ENCODE peak calls at places on chromosomes 5 and 9, in six cellular contexts. E is A549, K is GM12878, M is K562, G is HepG2, T is NB4. S is an unnamed sample.

GRCh38 chr5:73966411-73966810 is 340.4 kb downstream of the ARHGEF28 start:
- DNase-seq in G (no peak), E (no peak), T (no peak), M (no peak), K (no peak), S (no peak)

GRCh38 chr5:174935854-174936474 is 211.6 kb downstream of the MSX2 start:
- DNase-seq in T (peak), E (peak), M (peak), K (no peak), G (peak), S (peak)

GRCh38 chr5:168482361-168482760 is 3.9 kb upstream of the RARS1 start:
- DNase-seq in T (no peak), E (no peak), G (no peak), K (no peak), M (no peak), S (no peak)

GRCh38 chr5:69238760-69239251 is 4.1 kb downstream of the CDK7 start:
- DNase-seq in G (no peak), T (no peak), K (no peak), M (no peak), E (peak), S (peak)

GRCh38 chr9:124618476-124618875 is 111.3 kb upstream of the NR5A1 start:
- DNase-seq in K (no peak), M (no peak), T (no peak), G (no peak), E (peak), S (no peak)

GRCh38 chr5:149442563-149443182 is 63.6 kb upstream of the IL17B start:
- DNase-seq in G (peak), M (peak), E (peak), K (no peak), T (peak), S (peak)

GRCh38 chr5:158513490-158514301 is 586.0 kb downstream of the EBF1 start:
- DNase-seq in E (no peak), G (no peak), T (no peak), M (no peak), K (no peak), S (no peak)

GRCh38 chr5:159469496-159470370 is 139.4 kb upstream of the IL12B start:
- DNase-seq in T (no peak), K (no peak), G (no peak), M (no peak), E (peak), S (no peak)

GRCh38 chr5:180126716-180127681 is 55.4 kb upstream of the RNF130 start:
- DNase-seq in G (no peak), K (no peak), M (peak), E (peak), T (peak), S (no peak)

GRCh38 chr9:34610434-34611206 is 1.3 kb downstream of the RPP25L start:
- DNase-seq in K (no peak), G (no peak), E (no peak), T (peak), M (no peak), S (no peak)

GRCh38 chr5:112165897-112166737 is 253.0 kb downstream of the EPB41L4A start:
- DNase-seq in K (no peak), M (no peak), E (no peak), T (peak), G (peak), S (no peak)
- TF ChIP-seq POLR2A in K (peak), M (peak), E (no peak), T (peak), G (no peak), S (peak)

GRCh38 chr9:114046876-114047275 is 31.2 kb downstream of the AMBP start:
- DNase-seq in T (no peak), G (no peak), M (no peak), E (no peak), K (no peak), S (no peak)

GRCh38 chr9:114049453-114050225 is 28.5 kb downstream of the AMBP start:
- DNase-seq in T (no peak), M (no peak), G (no peak), E (no peak), K (no peak), S (no peak)

GRCh38 chr9:114048533-114049452 is 29.3 kb downstream of the AMBP start:
- DNase-seq in M (no peak), T (no peak), K (no peak), G (no peak), E (no peak), S (no peak)

GRCh38 chr9:114047717-114048116 is 30.4 kb downstream of the AMBP start:
- DNase-seq in E (peak), G (peak), M (no peak), K (no peak), T (peak), S (peak)

GRCh38 chr9:114046237-114046755 is 31.8 kb downstream of the AMBP start:
- DNase-seq in E (no peak), M (no peak), G (no peak), T (no peak), K (no peak), S (no peak)
- TF ChIP-seq MYC in E (no peak), M (no peak), G (no peak), T (no peak), K (no peak), S (no peak)

DNA sequence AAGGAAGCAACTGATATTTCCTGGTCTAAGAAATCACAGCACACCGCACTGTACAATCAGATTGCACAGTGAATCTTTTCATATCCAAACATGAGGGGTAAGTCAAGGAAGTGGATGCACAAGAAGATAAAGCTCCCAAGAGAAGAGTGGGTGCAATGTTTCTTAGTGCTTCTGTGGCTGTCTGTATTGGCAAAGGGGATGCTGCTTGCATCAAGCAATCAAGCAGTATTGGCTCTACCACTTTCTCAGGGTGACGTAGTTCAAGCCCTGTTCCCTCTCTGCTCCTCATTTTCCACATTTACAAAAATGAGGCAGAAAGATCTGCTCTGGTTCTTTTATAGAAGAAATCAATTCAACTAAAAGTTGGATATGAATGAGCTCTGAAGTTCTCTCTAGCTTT is 2.3 kb downstream of the TNFSF8 start:
- DNase-seq in E (no peak), M (no peak), G (no peak), K (no peak), T (no peak), S (no peak)
- TF ChIP-seq POLR2A in E (no peak), M (no peak), G (no peak), K (no peak), T (no peak), S (no peak)

GRCh38 chr5:101897914-101898313 is 398.2 kb downstream of the SLCO4C1 start:
- DNase-seq in G (no peak), T (peak), M (no peak), E (peak), K (peak), S (no peak)
- TF ChIP-seq MYC in G (no peak), T (no peak), M (no peak), E (no peak), K (no peak), S (no peak)

GRCh38 chr5:154754460-154755360 is 467 bp upstream of the LARP1 start:
- DNase-seq in T (peak), G (peak), E (peak), K (peak), M (peak), S (peak)
- TF ChIP-seq POLR2A in T (peak), G (peak), E (peak), K (peak), M (peak), S (peak)

GRCh38 chr5:139976703-139977102 is 66.4 kb downstream of the NRG2 start:
- DNase-seq in G (no peak), M (no peak), E (no peak), K (no peak), T (no peak), S (no peak)
- TF ChIP-seq MYC in G (no peak), M (no peak), E (no peak), K (no peak), T (no peak), S (no peak)

GRCh38 chr5:111757582-111758283 is 739 bp upstream of the NREP start:
- DNase-seq in T (peak), G (peak), M (peak), K (peak), E (peak), S (peak)

GRCh38 chr5:111755942-111756353 is 1.0 kb downstream of the NREP start:
- DNase-seq in G (no peak), E (no peak), T (peak), K (no peak), M (no peak), S (peak)

GRCh38 chr5:111758284-111758628 is 1.3 kb upstream of the NREP start:
- DNase-seq in K (no peak), E (no peak), T (no peak), M (no peak), G (no peak), S (no peak)

GRCh38 chr5:111755264-111755941 is 1.6 kb downstream of the NREP start:
- DNase-seq in E (no peak), K (no peak), T (no peak), M (no peak), G (no peak), S (no peak)

DNA sequence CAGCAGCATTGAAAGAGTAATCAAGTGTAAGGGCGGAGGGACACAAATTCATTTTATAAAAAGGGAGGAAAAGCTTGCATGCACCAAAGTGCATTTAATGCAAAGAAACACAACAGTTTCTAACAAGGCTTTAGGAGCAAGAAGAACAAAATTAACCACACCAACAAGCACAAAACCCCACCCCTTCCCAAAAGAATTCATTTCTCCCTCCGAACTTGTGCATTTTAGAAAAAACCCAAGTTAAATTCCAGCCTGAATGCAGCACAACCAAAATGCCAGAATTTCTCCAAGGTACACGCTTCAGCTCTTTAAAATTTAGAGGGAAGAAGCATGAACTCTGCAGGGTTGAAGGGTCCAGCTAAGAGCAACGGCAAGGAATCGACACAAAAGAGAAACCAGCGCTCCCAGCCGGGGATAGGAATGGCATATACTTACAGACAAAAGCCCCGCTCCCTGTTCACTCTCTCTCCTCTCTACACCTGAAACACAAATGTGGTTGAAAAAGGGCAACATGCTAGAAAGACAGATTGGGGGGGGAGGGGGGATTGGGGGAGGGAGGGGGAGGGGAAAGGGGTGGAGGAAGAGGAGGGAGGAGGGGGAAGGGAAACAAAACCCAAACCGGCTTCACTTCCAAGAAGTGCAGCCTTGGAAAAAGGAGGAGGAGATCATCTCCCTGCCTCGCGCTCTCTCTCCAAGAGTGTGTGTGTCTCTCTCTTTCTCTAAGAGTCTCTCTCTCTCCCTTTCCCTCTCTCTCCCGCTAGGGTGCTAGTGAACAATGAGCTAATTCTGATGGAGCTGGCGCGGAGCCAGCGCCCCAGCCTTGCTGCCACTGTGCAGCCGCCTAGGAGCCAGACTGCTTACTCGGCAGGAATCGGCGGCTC is at the start of gene NREP:
- DNase-seq in G (peak), T (peak), M (peak), E (peak), K (peak), S (peak)
- TF ChIP-seq POLR2A in G (peak), T (no peak), M (no peak), E (no peak), K (no peak), S (no peak)

GRCh38 chr5:1930501-1930879 is 47.8 kb upstream of the IRX4 start:
- DNase-seq in G (no peak), E (no peak), T (no peak), M (no peak), K (no peak), S (no peak)

GRCh38 chr5:1933364-1934055 is 50.8 kb upstream of the IRX4 start:
- DNase-seq in M (no peak), K (no peak), G (no peak), E (no peak), T (no peak), S (no peak)

GRCh38 chr5:1930880-1931589 is 48.3 kb upstream of the IRX4 start:
- DNase-seq in G (no peak), M (no peak), T (no peak), K (no peak), E (no peak), S (no peak)

GRCh38 chr5:1929108-1929991 is 46.6 kb upstream of the IRX4 start:
- DNase-seq in T (no peak), K (no peak), E (no peak), G (no peak), M (no peak), S (no peak)

GRCh38 chr5:1931590-1932138 is 48.9 kb upstream of the IRX4 start:
- DNase-seq in M (no peak), E (no peak), T (no peak), K (no peak), G (no peak), S (no peak)
- TF ChIP-seq MYC in M (no peak), E (no peak), T (no peak), K (no peak), G (no peak), S (no peak)

GRCh38 chr9:137168907-137169763 is 716 bp downstream of the LRRC26 start:
- DNase-seq in M (peak), G (peak), K (no peak), E (peak), T (peak), S (peak)
- TF ChIP-seq POLR2A in M (no peak), G (no peak), K (no peak), E (peak), T (no peak), S (no peak)

DNA sequence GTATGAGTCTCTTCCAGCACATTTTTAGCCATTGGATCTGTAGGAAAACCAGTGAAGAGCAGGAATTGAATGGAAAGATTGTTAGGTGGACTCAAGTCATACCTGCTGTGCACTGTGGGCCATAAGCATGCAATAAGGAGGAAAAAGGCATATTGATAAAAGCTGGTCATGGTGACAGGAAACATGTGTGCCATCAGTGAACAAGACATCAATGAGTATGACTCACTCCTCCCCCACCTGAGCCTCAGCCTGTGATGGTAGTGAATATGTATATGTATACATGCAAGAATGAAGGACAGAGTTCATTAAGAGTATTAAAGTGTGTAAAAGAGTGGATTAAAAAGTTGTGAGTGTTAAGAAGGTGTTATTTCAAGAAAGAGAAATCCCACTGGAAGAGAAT is 164.5 kb downstream of the TMEM38B start:
- DNase-seq in K (no peak), G (no peak), E (no peak), M (no peak), T (peak), S (no peak)
- TF ChIP-seq MYC in K (no peak), G (no peak), E (no peak), M (no peak), T (no peak), S (no peak)

S was measured in endothelial cell of umbilical vein.